ENCODE peak calls at places on chromosome 16, in six cellular contexts. One of them, this sample, is unnamed.

GRCh38 chr16:1341495-1342388 is 8.3 kb downstream of the BAIAP3 start:
- DNase-seq in DMS 273 treated with DMSO at 0.1 percent for 48 hours: no peak
- DNase-seq in mesendoderm: no peak
- DNase-seq in stimulated activated CD8-positive, alpha-beta memory T cell treated with anti-CD3 and anti-CD28 coated beads, Interleukin-2, amount 100 ng/mL, for 1 hour: no peak
- DNase-seq in spleen: no peak
- DNase-seq in left cardiac atrium: no peak
- DNase-seq in this sample: no peak

GRCh38 chr16:89615596-89616090 is 2.2 kb downstream of the DPEP1 start:
- DNase-seq in mesendoderm: no peak
- DNase-seq in DMS 273 treated with DMSO at 0.1 percent for 48 hours: no peak
- DNase-seq in spleen: no peak
- DNase-seq in left cardiac atrium: no peak
- DNase-seq in stimulated activated CD8-positive, alpha-beta memory T cell treated with anti-CD3 and anti-CD28 coated beads, Interleukin-2, amount 100 ng/mL, for 1 hour: no peak
- DNase-seq in this sample: no peak

GRCh38 chr16:23556881-23557778 is at the start of the genes EARS2 and UBFD1:
- DNase-seq in DMS 273 treated with DMSO at 0.1 percent for 48 hours: peak
- DNase-seq in mesendoderm: peak
- DNase-seq in stimulated activated CD8-positive, alpha-beta memory T cell treated with anti-CD3 and anti-CD28 coated beads, Interleukin-2, amount 100 ng/mL, for 1 hour: peak
- DNase-seq in left cardiac atrium: peak
- DNase-seq in spleen: peak
- DNase-seq in this sample: peak

GRCh38 chr16:85207357-85207921 is 95.2 kb upstream of the CIBAR2 start:
- DNase-seq in stimulated activated CD8-positive, alpha-beta memory T cell treated with anti-CD3 and anti-CD28 coated beads, Interleukin-2, amount 100 ng/mL, for 1 hour: no peak
- DNase-seq in spleen: peak
- DNase-seq in mesendoderm: no peak
- DNase-seq in left cardiac atrium: no peak
- DNase-seq in DMS 273 treated with DMSO at 0.1 percent for 48 hours: no peak
- DNase-seq in this sample: no peak

GRCh38 chr16:87490091-87490798 is 2.6 kb downstream of the ZCCHC14 start:
- DNase-seq in left cardiac atrium: no peak
- DNase-seq in stimulated activated CD8-positive, alpha-beta memory T cell treated with anti-CD3 and anti-CD28 coated beads, Interleukin-2, amount 100 ng/mL, for 1 hour: no peak
- DNase-seq in DMS 273 treated with DMSO at 0.1 percent for 48 hours: no peak
- DNase-seq in spleen: no peak
- DNase-seq in mesendoderm: no peak
- DNase-seq in this sample: no peak

GRCh38 chr16:3283525-3284447 is 495 bp downstream of the ZNF263 start:
- DNase-seq in left cardiac atrium: peak
- DNase-seq in spleen: no peak
- DNase-seq in stimulated activated CD8-positive, alpha-beta memory T cell treated with anti-CD3 and anti-CD28 coated beads, Interleukin-2, amount 100 ng/mL, for 1 hour: no peak
- DNase-seq in mesendoderm: peak
- DNase-seq in DMS 273 treated with DMSO at 0.1 percent for 48 hours: no peak
- DNase-seq in this sample: no peak

GRCh38 chr16:85607796-85608514 is 5.2 kb upstream of the GSE1 start:
- DNase-seq in mesendoderm: peak
- DNase-seq in left cardiac atrium: no peak
- DNase-seq in stimulated activated CD8-positive, alpha-beta memory T cell treated with anti-CD3 and anti-CD28 coated beads, Interleukin-2, amount 100 ng/mL, for 1 hour: no peak
- DNase-seq in spleen: no peak
- DNase-seq in DMS 273 treated with DMSO at 0.1 percent for 48 hours: no peak
- DNase-seq in this sample: no peak

GRCh38 chr16:3215601-3216262 is 19.2 kb downstream of the ZNF200 start:
- DNase-seq in stimulated activated CD8-positive, alpha-beta memory T cell treated with anti-CD3 and anti-CD28 coated beads, Interleukin-2, amount 100 ng/mL, for 1 hour: no peak
- DNase-seq in left cardiac atrium: no peak
- DNase-seq in mesendoderm: no peak
- DNase-seq in spleen: no peak
- DNase-seq in DMS 273 treated with DMSO at 0.1 percent for 48 hours: no peak
- DNase-seq in this sample: no peak

GRCh38 chr16:70676571-70677498 is 9.0 kb downstream of the MTSS2 start:
- DNase-seq in DMS 273 treated with DMSO at 0.1 percent for 48 hours: no peak
- DNase-seq in spleen: peak
- DNase-seq in stimulated activated CD8-positive, alpha-beta memory T cell treated with anti-CD3 and anti-CD28 coated beads, Interleukin-2, amount 100 ng/mL, for 1 hour: no peak
- DNase-seq in left cardiac atrium: no peak
- DNase-seq in mesendoderm: peak
- DNase-seq in this sample: peak

GRCh38 chr16:17520567-17520966 is 49.8 kb upstream of the XYLT1 start:
- DNase-seq in stimulated activated CD8-positive, alpha-beta memory T cell treated with anti-CD3 and anti-CD28 coated beads, Interleukin-2, amount 100 ng/mL, for 1 hour: no peak
- DNase-seq in DMS 273 treated with DMSO at 0.1 percent for 48 hours: no peak
- DNase-seq in left cardiac atrium: no peak
- DNase-seq in mesendoderm: no peak
- DNase-seq in spleen: no peak
- DNase-seq in this sample: no peak

GRCh38 chr16:35752773-35753558 is 2293.6 kb downstream of the TP53TG3F start:
- DNase-seq in mesendoderm: no peak
- DNase-seq in spleen: peak
- DNase-seq in DMS 273 treated with DMSO at 0.1 percent for 48 hours: no peak
- DNase-seq in stimulated activated CD8-positive, alpha-beta memory T cell treated with anti-CD3 and anti-CD28 coated beads, Interleukin-2, amount 100 ng/mL, for 1 hour: no peak
- DNase-seq in left cardiac atrium: peak
- DNase-seq in this sample: no peak